ENCODE peak calls at places on chromosomes 12 and 14, in eight cellular contexts. W is omental fat pad; V is kidney glomerular epithelial cell; A is stimulated activated CD4-positive, alpha-beta T cell treated with anti-CD3 and anti-CD28 coated beads, Interleukin-4, amount 100 ng/mL, for 48 hours; T is astrocyte of the cerebellum; R is NCI-H510A; N is Daoy; S is stimulated activated CD8-positive, alpha-beta memory T cell treated with anti-CD3 and anti-CD28 coated beads, Interleukin-2, amount 100 ng/mL, for 1 hour. H is an unnamed sample.

GRCh38 chr12:27779837-27780611 is at the start of the genes KLHL42 and MANSC4:
- DNase-seq in W (peak; percentile 30), V (peak; percentile 69), A (peak; percentile 52), T (peak; percentile 19), R (peak; percentile 46), N (peak; percentile 84), S (peak; percentile 35), H (peak; percentile 23)

GRCh38 chr14:61854898-61855297 is 92.7 kb downstream of the SNAPC1 start:
- DNase-seq in W (no peak), V (no peak), A (no peak), T (no peak), R (no peak), N (no peak), S (no peak), H (no peak)

GRCh38 chr14:98498019-98498885 is 773.7 kb downstream of the BCL11B start:
- DNase-seq in W (no peak), V (no peak), A (no peak), T (no peak), R (no peak), N (no peak), S (no peak), H (no peak)

GRCh38 chr12:57583008-57583831 is 7.8 kb upstream of the PIP4K2C start:
- DNase-seq in W (peak; percentile 56), V (peak; percentile 64), A (peak; percentile 47), T (peak; percentile 70), R (peak; percentile 72), N (peak; percentile 73), S (peak; percentile 40), H (peak; percentile 66)

GRCh38 chr12:131108171-131108955 is 154.7 kb downstream of the ADGRD1 start:
- DNase-seq in W (no peak), V (no peak), A (no peak), T (no peak), R (no peak), N (no peak), S (no peak), H (no peak)

GRCh38 chr12:49825360-49825970 is 2.7 kb downstream of the NCKAP5L start:
- DNase-seq in W (no peak), V (no peak), A (no peak), T (no peak), R (no peak), N (peak; percentile 27), S (no peak), H (no peak)

GRCh38 chr12:21906919-21907642 is 34.1 kb downstream of the ABCC9 start:
- DNase-seq in W (no peak), V (no peak), A (no peak), T (no peak), R (no peak), N (no peak), S (no peak), H (no peak)

GRCh38 chr14:75113932-75114539 is 12.8 kb downstream of the NEK9 start:
- DNase-seq in W (no peak), V (no peak), A (no peak), T (no peak), R (no peak), N (no peak), S (no peak), H (no peak)

GRCh38 chr12:57813111-57813970 is 5.2 kb downstream of the AVIL start:
- DNase-seq in W (no peak), V (no peak), A (no peak), T (no peak), R (no peak), N (peak; percentile 25), S (no peak), H (peak; percentile 65)

GRCh38 chr12:104319028-104319427 is 15.5 kb downstream of the EID3 start:
- DNase-seq in W (no peak), V (no peak), A (no peak), T (no peak), R (no peak), N (no peak), S (no peak), H (no peak)

GRCh38 chr14:44778562-44778961 is 183.2 kb downstream of the KLHL28 start:
- DNase-seq in W (no peak), V (peak; percentile 52), A (no peak), T (no peak), R (no peak), N (peak; percentile 69), S (no peak), H (peak; percentile 49)

GRCh38 chr12:20883288-20883687 is 72.8 kb downstream of the SLCO1B3 start:
- DNase-seq in W (no peak), V (no peak), A (no peak), T (peak; percentile 45), R (no peak), N (no peak), S (no peak), H (peak; percentile 70)